ENCODE peak calls at places on chromosomes 1 and 21, in four cellular contexts. Z, F, V and Q are unnamed samples.

GRCh38 chr1:43442756-43443155 is 11.0 kb downstream of the HYI start:
- DNase-seq in Z (no peak), F (no peak), V (no peak), Q (no peak)

GRCh38 chr21:46183910-46184624 is at the start of gene SPATC1L:
- DNase-seq in Z (no peak), F (peak; percentile 85), V (peak; percentile 39), Q (peak; percentile 83)

GRCh38 chr21:28821276-28822063 is 171.2 kb downstream of the LTN1 start:
- DNase-seq in Z (no peak), F (no peak), V (no peak), Q (no peak)

GRCh38 chr21:45041984-45042663 is 32.3 kb upstream of the ADARB1 start:
- DNase-seq in Z (no peak), F (no peak), V (no peak), Q (no peak)

GRCh38 chr1:46342084-46342656 is 1.6 kb downstream of the NSUN4 start:
- DNase-seq in Z (peak; percentile 28), F (peak; percentile 49), V (peak; percentile 56), Q (peak; percentile 55)

GRCh38 chr1:29655145-29655544 is 418.8 kb downstream of the PTPRU start:
- DNase-seq in Z (no peak), F (no peak), V (peak; percentile 15), Q (no peak)

GRCh38 chr1:34845131-34845901 is 14.2 kb downstream of the SMIM12 start:
- DNase-seq in Z (no peak), F (peak; percentile 92), V (no peak), Q (no peak)

GRCh38 chr1:42456754-42457089 is 379 bp downstream of the PPCS start:
- DNase-seq in Z (peak; percentile 57), F (peak; percentile 61), V (peak; percentile 26), Q (peak; percentile 50)

GRCh38 chr1:159921700-159922498 is 3.4 kb downstream of the TAGLN2 start:
- DNase-seq in Z (no peak), F (peak; percentile 83), V (no peak), Q (peak; percentile 34)

GRCh38 chr1:117633068-117633345 is 27.2 kb downstream of the TENT5C start:
- DNase-seq in Z (no peak), F (no peak), V (no peak), Q (no peak)

GRCh38 chr1:214569357-214570004 is 18.1 kb upstream of the PTPN14 start:
- DNase-seq in Z (no peak), F (no peak), V (no peak), Q (peak; percentile 82)

GRCh38 chr21:17491716-17492414 is 21.0 kb upstream of the CXADR start:
- DNase-seq in Z (peak; percentile 56), F (no peak), V (no peak), Q (peak; percentile 99)

GRCh38 chr1:65525297-65526048 is 105.0 kb downstream of the LEPR start:
- DNase-seq in Z (no peak), F (peak; percentile 61), V (no peak), Q (no peak)

GRCh38 chr1:65527672-65528071 is 107.2 kb downstream of the LEPR start:
- DNase-seq in Z (no peak), F (peak; percentile 70), V (no peak), Q (no peak)

GRCh38 chr1:65527211-65527610 is 106.7 kb downstream of the LEPR start:
- DNase-seq in Z (no peak), F (peak; percentile 37), V (no peak), Q (peak; percentile 41)

GRCh38 chr1:65526049-65526556 is 105.6 kb downstream of the LEPR start:
- DNase-seq in Z (no peak), F (peak; percentile 38), V (no peak), Q (no peak)

DNA sequence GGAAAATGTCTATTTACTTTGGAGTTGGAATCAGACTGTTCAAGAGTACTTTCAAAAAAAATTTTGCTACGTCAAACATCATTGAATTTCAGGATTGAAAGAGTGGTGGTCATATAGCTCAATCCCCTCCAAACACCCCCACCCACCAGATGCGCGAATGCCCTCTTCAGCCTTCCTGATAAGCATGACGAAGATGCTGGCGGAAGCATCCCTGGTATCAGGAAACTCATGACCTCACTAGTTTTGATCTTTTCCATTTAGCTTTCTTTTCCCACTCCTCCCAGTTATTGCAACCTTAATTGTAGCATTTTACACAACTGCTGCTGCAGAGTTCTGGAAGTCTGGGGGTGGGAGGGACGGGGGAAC is 104.4 kb downstream of the LEPR start:
- DNase-seq in Z (no peak), F (no peak), V (no peak), Q (no peak)
- TF ChIP-seq ELK1 in Z (no peak), F (no peak), V (no peak), Q (no peak)

GRCh38 chr1:109947582-109948284 is 36.8 kb upstream of the AHCYL1 start:
- DNase-seq in Z (no peak), F (no peak), V (no peak), Q (no peak)
- TF ChIP-seq ELK1 in Z (no peak), F (no peak), V (no peak), Q (no peak)

DNA sequence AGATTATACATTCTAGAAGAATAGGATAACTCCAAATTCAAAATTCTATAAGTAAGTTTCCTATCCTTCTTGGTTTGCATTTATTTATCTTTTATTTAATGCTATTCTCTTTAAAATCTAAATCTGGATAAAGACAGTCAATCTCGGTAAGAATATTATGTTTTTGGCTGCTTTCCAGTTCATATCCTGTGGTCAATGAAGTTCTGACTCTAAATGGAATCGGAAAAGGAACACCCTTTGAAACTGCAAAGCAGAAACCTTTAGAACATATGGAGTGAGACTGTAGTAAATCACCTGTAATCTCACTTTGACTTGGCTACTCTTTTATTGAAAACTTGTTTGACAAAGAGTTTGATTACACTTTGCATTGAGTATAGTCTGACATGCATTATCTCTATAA is 85.2 kb downstream of the KIFAP3 start:
- DNase-seq in Z (no peak), F (no peak), V (no peak), Q (no peak)
- TF ChIP-seq ELK1 in Z (no peak), F (no peak), V (no peak), Q (no peak)

GRCh38 chr21:35265170-35265877 is 216.2 kb upstream of the RUNX1 start:
- DNase-seq in Z (peak; percentile 64), F (peak; percentile 28), V (no peak), Q (peak; percentile 79)
- TF ChIP-seq ELK1 in Z (no peak), F (no peak), V (no peak), Q (no peak)

DNA sequence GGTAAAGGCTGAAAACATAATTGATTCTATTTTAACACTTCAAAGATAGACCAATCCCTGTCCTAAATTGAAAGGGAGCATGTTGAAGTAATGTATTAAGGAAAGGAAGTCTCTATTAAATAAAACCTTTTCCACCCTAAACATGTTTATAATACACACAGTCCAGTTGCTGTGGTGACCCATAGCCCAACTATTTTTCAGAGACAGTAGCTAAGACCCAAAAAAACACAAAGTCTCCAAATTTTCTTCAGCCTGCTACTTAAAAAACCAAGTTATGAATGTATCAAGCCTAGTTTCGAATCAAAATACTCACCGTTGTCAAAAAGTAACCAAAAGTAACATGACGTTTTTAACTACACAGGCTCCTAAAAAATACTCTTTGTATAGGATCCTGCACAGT is 1.6 kb downstream of the ELK4 start:
- DNase-seq in Z (no peak), F (no peak), V (no peak), Q (peak; percentile 59)
- TF ChIP-seq ELK1 in Z (no peak), F (no peak), V (no peak), Q (no peak)

DNA sequence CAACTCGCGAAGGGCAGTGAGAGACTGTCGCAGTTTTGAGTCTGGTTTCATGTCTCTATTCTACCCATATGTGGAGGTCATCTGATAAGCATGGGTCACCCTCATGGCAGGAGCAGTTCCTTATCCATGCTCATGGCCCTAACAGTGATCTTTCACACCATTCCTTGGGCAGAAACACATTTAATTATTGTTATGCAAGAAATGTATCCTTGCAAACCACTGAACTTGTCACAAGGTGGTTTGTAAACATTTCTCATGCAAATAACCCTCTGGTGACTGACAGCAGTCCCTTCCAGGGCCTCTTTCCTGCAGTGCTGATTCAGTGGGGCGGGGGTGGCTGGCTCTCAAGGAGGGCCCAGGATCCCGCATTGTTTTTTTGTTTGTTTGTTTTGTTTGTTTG is 421.4 kb upstream of the RUNX1 start:
- DNase-seq in Z (no peak), F (peak; percentile 66), V (no peak), Q (no peak)
- TF ChIP-seq ELK1 in Z (no peak), F (no peak), V (no peak), Q (no peak)

GRCh38 chr1:237042467-237042891 is 495 bp downstream of the RYR2 start:
- DNase-seq in Z (no peak), F (no peak), V (no peak), Q (no peak)
- TF ChIP-seq ELK1 in Z (no peak), F (no peak), V (no peak), Q (no peak)

DNA sequence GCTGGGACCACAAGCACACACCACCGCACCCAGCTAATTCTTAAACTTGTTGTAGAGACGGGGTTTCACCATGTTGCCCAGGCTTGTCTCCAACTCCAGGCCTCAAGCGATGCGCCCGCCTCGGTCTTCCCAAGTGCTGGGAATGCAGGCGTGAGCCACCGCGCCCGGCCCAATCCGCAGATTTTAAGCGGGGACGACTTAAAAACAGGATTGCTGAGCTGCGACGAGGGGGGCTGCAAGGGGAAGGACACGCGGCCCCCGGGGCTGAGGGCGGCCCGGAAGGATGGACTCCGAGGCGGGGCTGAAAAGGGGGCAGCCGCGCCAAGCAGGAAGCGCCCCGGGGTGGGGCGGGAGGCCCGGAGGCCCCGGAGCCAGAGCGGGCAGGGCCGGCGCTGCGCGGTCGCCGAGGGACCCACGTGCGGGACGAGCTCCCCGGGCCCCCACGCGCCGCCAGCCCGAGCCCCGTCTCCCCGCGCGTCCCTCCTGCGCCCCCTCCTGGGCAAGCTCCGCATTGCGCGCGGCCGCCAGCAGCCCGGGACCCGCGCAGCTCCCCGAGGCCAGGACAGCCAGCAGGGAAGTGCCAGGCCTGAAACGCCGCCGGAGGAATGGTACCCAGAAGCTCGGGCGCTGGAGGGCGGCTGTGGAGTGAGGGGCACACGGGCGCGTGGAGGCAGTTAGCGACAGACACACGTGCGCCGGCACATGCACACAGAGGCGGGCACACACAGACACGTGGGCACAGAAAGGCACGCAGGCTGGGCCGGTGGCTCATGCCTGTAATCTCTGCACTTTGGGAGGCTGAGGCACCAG is 5.5 kb upstream of the PRKCZ start:
- DNase-seq in Z (peak; percentile 39), F (peak; percentile 72), V (no peak), Q (peak; percentile 4)
- TF ChIP-seq ELK1 in Z (no peak), F (no peak), V (no peak), Q (no peak)